ENCODE peak calls at places on chromosomes 1 and 21, in eight cellular contexts. C is mesenchymal stem cell, I is OCI-LY7, F is cardiac muscle cell, P is aorta, Y is IMR-90, V is GM23338, H is neural progenitor cell. T is an unnamed sample.

GRCh38 chr1:167263784-167264464 is 43.2 kb downstream of the POU2F1 start:
- DNase-seq in P (no peak), V (no peak), Y (no peak), H (no peak), F (no peak), I (peak; percentile 27), C (no peak), T (no peak)

GRCh38 chr1:5513891-5514515 is 478.2 kb downstream of the NPHP4 start:
- DNase-seq in F (no peak), I (no peak), Y (no peak), C (no peak), V (no peak), P (no peak), H (no peak), T (peak; percentile 54)

GRCh38 chr1:22053018-22053860 is 730 bp downstream of the CDC42 start:
- DNase-seq in P (peak; percentile 75), V (peak; percentile 77), F (peak; percentile 83), C (peak; percentile 87), H (peak; percentile 85), Y (peak; percentile 85), I (peak; percentile 69), T (peak; percentile 58)

GRCh38 chr21:32367158-32367557 is 25.7 kb downstream of the URB1 start:
- DNase-seq in F (no peak), V (no peak), C (no peak), H (no peak), I (no peak), Y (no peak), P (no peak), T (no peak)

GRCh38 chr1:225481738-225482137 is 53.9 kb upstream of the LBR start:
- DNase-seq in Y (no peak), C (no peak), V (no peak), H (no peak), I (peak; percentile 33), F (no peak), P (no peak), T (no peak)

GRCh38 chr1:151197863-151198253 is 494 bp upstream of the PIP5K1A start:
- DNase-seq in H (no peak), F (no peak), V (peak; percentile 8), P (no peak), I (no peak), C (no peak), Y (no peak), T (no peak)

GRCh38 chr1:176567190-176567794 is 104.3 kb downstream of the PAPPA2 start:
- DNase-seq in F (no peak), V (no peak), Y (peak; percentile 21), C (peak; percentile 21), H (no peak), P (no peak), I (no peak), T (no peak)

GRCh38 chr1:17404034-17404671 is 32.2 kb downstream of the PADI6 start:
- DNase-seq in H (peak; percentile 45), F (no peak), C (no peak), Y (no peak), V (no peak), P (no peak), I (no peak), T (no peak)

GRCh38 chr1:57843760-57844159 is 419.9 kb upstream of the DAB1 start:
- DNase-seq in V (no peak), F (no peak), C (peak; percentile 37), Y (no peak), P (no peak), I (no peak), H (no peak), T (no peak)

GRCh38 chr1:201302168-201302896 is 19.0 kb downstream of the PKP1 start:
- DNase-seq in V (no peak), F (no peak), C (no peak), P (no peak), Y (no peak), I (no peak), H (no peak), T (no peak)

GRCh38 chr1:30879126-30879786 is 29.3 kb downstream of the SDC3 start:
- DNase-seq in H (no peak), P (no peak), Y (peak; percentile 35), V (no peak), I (no peak), F (no peak), C (peak; percentile 64), T (no peak)

GRCh38 chr1:32761253-32761877 is 55.8 kb downstream of the YARS1 start:
- DNase-seq in V (peak; percentile 85), Y (peak; percentile 81), C (peak; percentile 83), P (no peak), F (no peak), H (no peak), I (no peak), T (no peak)

GRCh38 chr1:90850181-90850924 is 133.3 kb upstream of the BARHL2 start:
- DNase-seq in I (no peak), V (peak; percentile 59), Y (no peak), C (peak; percentile 54), P (peak; percentile 52), F (peak; percentile 27), H (peak; percentile 68), T (peak; percentile 39)

GRCh38 chr21:15986277-15986676 is 256.5 kb downstream of the USP25 start:
- DNase-seq in I (no peak), C (no peak), F (peak; percentile 45), Y (no peak), V (no peak), H (no peak), P (no peak), T (no peak)

GRCh38 chr1:244046907-244047738 is 4.0 kb upstream of the ZBTB18 start:
- DNase-seq in H (no peak), Y (peak; percentile 31), P (no peak), C (peak; percentile 63), F (no peak), V (no peak), I (no peak), T (no peak)

GRCh38 chr1:91803847-91804545 is 82.0 kb downstream of the TGFBR3 start:
- DNase-seq in Y (no peak), V (no peak), P (no peak), C (no peak), H (no peak), I (peak; percentile 22), F (no peak), T (no peak)

GRCh38 chr1:167221804-167222610 is 1.3 kb downstream of the POU2F1 start:
- DNase-seq in C (peak; percentile 90), F (peak; percentile 84), H (peak; percentile 81), V (peak; percentile 78), P (peak; percentile 71), Y (peak; percentile 77), I (peak; percentile 88), T (peak; percentile 84)

GRCh38 chr1:230107941-230108340 is 40.9 kb downstream of the GALNT2 start:
- DNase-seq in Y (no peak), C (no peak), P (no peak), H (no peak), V (no peak), I (no peak), F (no peak), T (no peak)

GRCh38 chr1:230105245-230105753 is 38.3 kb downstream of the GALNT2 start:
- DNase-seq in I (no peak), Y (no peak), C (no peak), P (no peak), F (no peak), H (no peak), V (no peak), T (no peak)

GRCh38 chr1:230104395-230105244 is 37.6 kb downstream of the GALNT2 start:
- DNase-seq in V (peak; percentile 45), C (peak; percentile 99), P (peak; percentile 98), Y (peak; percentile 100), I (peak; percentile 57), H (peak; percentile 27), F (peak; percentile 52), T (peak; percentile 92)

GRCh38 chr1:230103341-230104173 is 36.5 kb downstream of the GALNT2 start:
- DNase-seq in H (no peak), Y (peak; percentile 59), P (no peak), C (peak; percentile 41), F (no peak), V (no peak), I (no peak), T (no peak)

GRCh38 chr1:230105754-230106625 is 39.0 kb downstream of the GALNT2 start:
- DNase-seq in P (no peak), F (no peak), Y (peak; percentile 85), V (no peak), I (peak; percentile 50), C (peak; percentile 80), H (no peak), T (no peak)
- H3K4me1 ChIP-seq in P (peaks cover 8% of the 10 kb centered on the region), F (peaks cover 46% of the 10 kb centered on the region), Y (peaks cover 40% of the 10 kb centered on the region), V (peaks cover 54% of the 10 kb centered on the region), I (peaks cover 91% of the 10 kb centered on the region), C (peaks cover 51% of the 10 kb centered on the region), H (peaks cover 52% of the 10 kb centered on the region), T (peaks cover 47% of the 10 kb centered on the region)

GRCh38 chr1:39701092-39701460 is 9.8 kb upstream of the HPCAL4 start:
- DNase-seq in P (no peak), C (peak; percentile 41), V (peak; percentile 72), H (no peak), Y (peak; percentile 56), F (peak; percentile 32), I (no peak), T (no peak)
- H3K4me3 ChIP-seq in P (no peak overlapping the region), C (no peak overlapping the region), V (peak overlapping the region; percentile 44), H (no peak overlapping the region), Y (no peak overlapping the region), F (no peak overlapping the region), I (no peak overlapping the region), T (no peak overlapping the region)

GRCh38 chr1:240136402-240136801 is 44.7 kb downstream of the FMN2 start:
- DNase-seq in I (no peak), P (no peak), C (no peak), V (no peak), Y (peak; percentile 23), H (no peak), F (no peak), T (no peak)

GRCh38 chr1:240139511-240139910 is 47.8 kb downstream of the FMN2 start:
- DNase-seq in V (no peak), I (no peak), Y (no peak), F (no peak), P (no peak), C (no peak), H (no peak), T (no peak)

GRCh38 chr1:240134596-240134995 is 42.9 kb downstream of the FMN2 start:
- DNase-seq in V (no peak), I (no peak), C (no peak), Y (peak; percentile 24), F (no peak), P (no peak), H (no peak), T (no peak)

GRCh38 chr1:240134113-240134512 is 42.4 kb downstream of the FMN2 start:
- DNase-seq in Y (no peak), H (no peak), V (no peak), F (no peak), I (no peak), C (no peak), P (no peak), T (no peak)

GRCh38 chr1:240138867-240139266 is 47.2 kb downstream of the FMN2 start:
- DNase-seq in F (no peak), V (peak; percentile 59), C (no peak), H (no peak), I (no peak), Y (no peak), P (no peak), T (no peak)
- H3K36me3 ChIP-seq in F (no peaks in the 10 kb centered on the region), V (no peaks in the 10 kb centered on the region), C (no peaks in the 10 kb centered on the region), H (no peaks in the 10 kb centered on the region), I (no peaks in the 10 kb centered on the region), Y (no peaks in the 10 kb centered on the region), P (no peaks in the 10 kb centered on the region), T (no peaks in the 10 kb centered on the region)

DNA sequence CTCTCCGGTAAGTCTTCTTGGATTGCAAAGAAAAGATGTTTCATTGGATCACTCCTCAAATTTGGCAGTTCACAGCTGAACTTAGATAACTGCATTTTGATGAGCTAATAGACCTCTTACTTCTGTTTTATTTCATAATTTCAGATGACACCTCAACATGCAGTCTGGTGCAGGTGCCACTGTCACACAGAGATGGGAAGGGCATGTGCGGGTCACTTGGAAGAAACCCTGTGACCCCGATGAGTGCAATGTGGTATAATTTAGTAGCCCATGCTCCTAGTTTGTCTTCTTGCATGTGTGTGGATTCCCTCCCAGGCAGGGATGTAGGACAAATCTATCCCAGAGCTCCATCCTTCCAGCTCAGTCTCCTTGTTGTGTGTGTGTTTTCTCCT is 481 bp upstream of the SLAMF1 start:
- DNase-seq in Y (no peak), P (no peak), H (no peak), V (no peak), I (no peak), F (no peak), C (no peak), T (no peak)
- H3K4me1 ChIP-seq in Y (no peaks in the 10 kb centered on the region), P (no peaks in the 10 kb centered on the region), H (peaks cover 2% of the 10 kb centered on the region), V (peaks cover 14% of the 10 kb centered on the region), I (peaks cover 40% of the 10 kb centered on the region), F (peaks cover 18% of the 10 kb centered on the region), C (no peaks in the 10 kb centered on the region), T (no peaks in the 10 kb centered on the region)